ENCODE peak calls at places on chromosomes 13 and 19, in five cellular contexts. One of them, this sample, is unnamed. For H3K36me3, the result is how much of the 10 kb centered on the place peaks cover.

GRCh38 chr13:28792992-28793391 is 27.1 kb upstream of the MTUS2 start:
- DNase-seq in lung: no peak
- DNase-seq in vagina: no peak
- DNase-seq in CD8-positive, alpha-beta T cell: no peak
- DNase-seq in suprapubic skin: no peak
- DNase-seq in this sample: peak

GRCh38 chr13:98575009-98575866 is 1.7 kb downstream of the STK24 start:
- DNase-seq in lung: no peak
- DNase-seq in vagina: no peak
- DNase-seq in CD8-positive, alpha-beta T cell: no peak
- DNase-seq in suprapubic skin: no peak
- DNase-seq in this sample: no peak

GRCh38 chr13:73138967-73139491 is 80.2 kb downstream of the KLF5 start:
- DNase-seq in lung: no peak
- DNase-seq in vagina: no peak
- DNase-seq in CD8-positive, alpha-beta T cell: no peak
- DNase-seq in suprapubic skin: no peak
- DNase-seq in this sample: no peak

GRCh38 chr13:81773263-81773662 is 1432.3 kb upstream of the SPRY2 start:
- DNase-seq in lung: no peak
- DNase-seq in vagina: no peak
- DNase-seq in CD8-positive, alpha-beta T cell: no peak
- DNase-seq in suprapubic skin: no peak
- DNase-seq in this sample: no peak

GRCh38 chr13:43522788-43523187 is 264.0 kb downstream of the ENOX1 start:
- DNase-seq in lung: no peak
- DNase-seq in vagina: no peak
- DNase-seq in CD8-positive, alpha-beta T cell: no peak
- DNase-seq in suprapubic skin: no peak
- DNase-seq in this sample: no peak

GRCh38 chr13:99577934-99578917 is 77.0 kb downstream of the TM9SF2 start:
- DNase-seq in lung: no peak
- DNase-seq in vagina: peak
- DNase-seq in CD8-positive, alpha-beta T cell: no peak
- DNase-seq in suprapubic skin: no peak
- DNase-seq in this sample: peak

GRCh38 chr13:76812971-76813691 is 73.1 kb downstream of the KCTD12 start:
- DNase-seq in lung: no peak
- DNase-seq in vagina: no peak
- DNase-seq in CD8-positive, alpha-beta T cell: no peak
- DNase-seq in suprapubic skin: peak
- DNase-seq in this sample: peak

GRCh38 chr13:112144616-112145220 is 77.8 kb downstream of the SOX1 start:
- DNase-seq in lung: no peak
- DNase-seq in vagina: no peak
- DNase-seq in CD8-positive, alpha-beta T cell: no peak
- DNase-seq in suprapubic skin: no peak
- DNase-seq in this sample: no peak

GRCh38 chr13:99605417-99606321 is 104.4 kb downstream of the TM9SF2 start:
- DNase-seq in lung: peak
- DNase-seq in vagina: no peak
- DNase-seq in CD8-positive, alpha-beta T cell: peak
- DNase-seq in suprapubic skin: no peak
- DNase-seq in this sample: peak

GRCh38 chr19:57477191-57478008 is at the start of gene ZNF772:
- DNase-seq in lung: peak
- DNase-seq in vagina: no peak
- DNase-seq in CD8-positive, alpha-beta T cell: peak
- DNase-seq in suprapubic skin: peak
- DNase-seq in this sample: peak

GRCh38 chr19:58555920-58556632 is 1.2 kb upstream of the CHMP2A start:
- DNase-seq in lung: no peak
- DNase-seq in vagina: peak
- DNase-seq in CD8-positive, alpha-beta T cell: no peak
- DNase-seq in suprapubic skin: no peak
- DNase-seq in this sample: no peak

GRCh38 chr13:93029536-93029935 is 197.1 kb upstream of the GPC6 start:
- DNase-seq in lung: no peak
- DNase-seq in vagina: no peak
- DNase-seq in CD8-positive, alpha-beta T cell: no peak
- DNase-seq in suprapubic skin: no peak
- DNase-seq in this sample: no peak

GRCh38 chr19:49570138-49570856 is 10.1 kb downstream of the NOSIP start:
- DNase-seq in lung: peak
- DNase-seq in vagina: no peak
- DNase-seq in CD8-positive, alpha-beta T cell: peak
- DNase-seq in suprapubic skin: no peak
- DNase-seq in this sample: peak

GRCh38 chr19:50640368-50640767 is 687 bp upstream of the SYT3 start:
- DNase-seq in lung: no peak
- DNase-seq in vagina: no peak
- DNase-seq in CD8-positive, alpha-beta T cell: no peak
- DNase-seq in suprapubic skin: no peak
- DNase-seq in this sample: no peak

GRCh38 chr13:31742102-31742695 is 2.9 kb downstream of the RXFP2 start:
- DNase-seq in lung: peak
- DNase-seq in vagina: no peak
- DNase-seq in CD8-positive, alpha-beta T cell: peak
- DNase-seq in suprapubic skin: peak
- DNase-seq in this sample: peak

GRCh38 chr19:2479556-2480194 is 3.7 kb downstream of the GADD45B start:
- DNase-seq in lung: no peak
- DNase-seq in vagina: no peak
- DNase-seq in CD8-positive, alpha-beta T cell: no peak
- DNase-seq in suprapubic skin: no peak
- DNase-seq in this sample: no peak

GRCh38 chr19:1383014-1383310 is 745 bp upstream of the NDUFS7 start:
- DNase-seq in lung: no peak
- DNase-seq in vagina: no peak
- DNase-seq in CD8-positive, alpha-beta T cell: no peak
- DNase-seq in suprapubic skin: no peak
- DNase-seq in this sample: no peak

GRCh38 chr19:6086081-6086858 is 24.0 kb downstream of the RFX2 start:
- DNase-seq in lung: no peak
- DNase-seq in vagina: no peak
- DNase-seq in CD8-positive, alpha-beta T cell: no peak
- DNase-seq in suprapubic skin: no peak
- DNase-seq in this sample: peak

GRCh38 chr13:20274466-20274865 is 42.3 kb upstream of the GJB6 start:
- DNase-seq in lung: peak
- DNase-seq in vagina: no peak
- DNase-seq in CD8-positive, alpha-beta T cell: no peak
- DNase-seq in suprapubic skin: no peak
- DNase-seq in this sample: no peak

GRCh38 chr19:42252365-42253244 is 2.3 kb downstream of the ERF start:
- DNase-seq in lung: no peak
- DNase-seq in vagina: no peak
- DNase-seq in CD8-positive, alpha-beta T cell: no peak
- DNase-seq in suprapubic skin: no peak
- DNase-seq in this sample: peak

GRCh38 chr19:30227661-30228112 is 144.5 kb upstream of the ZNF536 start:
- DNase-seq in lung: peak
- DNase-seq in vagina: no peak
- DNase-seq in CD8-positive, alpha-beta T cell: no peak
- DNase-seq in suprapubic skin: no peak
- DNase-seq in this sample: peak

GRCh38 chr19:28242317-28242927 is 970.5 kb downstream of the UQCRFS1 start:
- DNase-seq in lung: no peak
- DNase-seq in vagina: no peak
- DNase-seq in CD8-positive, alpha-beta T cell: peak
- DNase-seq in suprapubic skin: no peak
- DNase-seq in this sample: peak

GRCh38 chr19:1016647-1017114 is 4.2 kb downstream of the TMEM259 start:
- DNase-seq in lung: no peak
- DNase-seq in vagina: no peak
- DNase-seq in CD8-positive, alpha-beta T cell: no peak
- DNase-seq in suprapubic skin: no peak
- DNase-seq in this sample: no peak

GRCh38 chr13:34506796-34507195 is 435.3 kb upstream of the NBEA start:
- DNase-seq in lung: no peak
- DNase-seq in vagina: no peak
- DNase-seq in CD8-positive, alpha-beta T cell: no peak
- DNase-seq in suprapubic skin: no peak
- DNase-seq in this sample: no peak

GRCh38 chr19:58450836-58451357 is 525 bp upstream of the ZNF324B start:
- DNase-seq in lung: no peak
- DNase-seq in vagina: no peak
- DNase-seq in CD8-positive, alpha-beta T cell: no peak
- DNase-seq in suprapubic skin: no peak
- DNase-seq in this sample: no peak

GRCh38 chr13:30615851-30616311 is 1.8 kb upstream of the USPL1 start:
- DNase-seq in lung: no peak
- DNase-seq in vagina: no peak
- DNase-seq in CD8-positive, alpha-beta T cell: no peak
- DNase-seq in suprapubic skin: no peak
- DNase-seq in this sample: peak

GRCh38 chr13:106418556-106418955 is 116.9 kb downstream of the EFNB2 start:
- DNase-seq in lung: no peak
- DNase-seq in vagina: no peak
- DNase-seq in CD8-positive, alpha-beta T cell: no peak
- DNase-seq in suprapubic skin: no peak
- DNase-seq in this sample: no peak

GRCh38 chr13:26946675-26947342 is 186.2 kb upstream of the GPR12 start:
- DNase-seq in lung: no peak
- DNase-seq in vagina: no peak
- DNase-seq in CD8-positive, alpha-beta T cell: no peak
- DNase-seq in suprapubic skin: peak
- DNase-seq in this sample: peak

GRCh38 chr19:47176071-47176626 is 45.5 kb downstream of the SAE1 start:
- DNase-seq in lung: no peak
- DNase-seq in vagina: no peak
- DNase-seq in CD8-positive, alpha-beta T cell: no peak
- DNase-seq in suprapubic skin: no peak
- DNase-seq in this sample: no peak
- H3K36me3 ChIP-seq in lung: under half
- H3K36me3 ChIP-seq in vagina: under half
- H3K36me3 ChIP-seq in CD8-positive, alpha-beta T cell: under half
- H3K36me3 ChIP-seq in suprapubic skin: under half
- H3K36me3 ChIP-seq in this sample: under half

GRCh38 chr19:19105365-19106060 is 32.8 kb downstream of the TMEM161A start:
- DNase-seq in lung: no peak
- DNase-seq in vagina: no peak
- DNase-seq in CD8-positive, alpha-beta T cell: no peak
- DNase-seq in suprapubic skin: no peak
- DNase-seq in this sample: peak

GRCh38 chr19:19106061-19106551 is 32.2 kb downstream of the TMEM161A start:
- DNase-seq in lung: no peak
- DNase-seq in vagina: no peak
- DNase-seq in CD8-positive, alpha-beta T cell: no peak
- DNase-seq in suprapubic skin: no peak
- DNase-seq in this sample: peak

GRCh38 chr19:19098703-19099632 is 35.2 kb downstream of the SLC25A42 start:
- DNase-seq in lung: no peak
- DNase-seq in vagina: no peak
- DNase-seq in CD8-positive, alpha-beta T cell: no peak
- DNase-seq in suprapubic skin: no peak
- DNase-seq in this sample: no peak

GRCh38 chr19:19101540-19101939 is 36.7 kb downstream of the TMEM161A start:
- DNase-seq in lung: no peak
- DNase-seq in vagina: no peak
- DNase-seq in CD8-positive, alpha-beta T cell: no peak
- DNase-seq in suprapubic skin: no peak
- DNase-seq in this sample: no peak

GRCh38 chr19:19103167-19103566 is 35.1 kb downstream of the TMEM161A start:
- DNase-seq in lung: no peak
- DNase-seq in vagina: no peak
- DNase-seq in CD8-positive, alpha-beta T cell: no peak
- DNase-seq in suprapubic skin: no peak
- DNase-seq in this sample: no peak
- TF ChIP-seq CTCF in lung: no peak
- TF ChIP-seq CTCF in vagina: no peak
- TF ChIP-seq CTCF in CD8-positive, alpha-beta T cell: no peak
- TF ChIP-seq CTCF in suprapubic skin: no peak
- TF ChIP-seq CTCF in this sample: no peak

DNA sequence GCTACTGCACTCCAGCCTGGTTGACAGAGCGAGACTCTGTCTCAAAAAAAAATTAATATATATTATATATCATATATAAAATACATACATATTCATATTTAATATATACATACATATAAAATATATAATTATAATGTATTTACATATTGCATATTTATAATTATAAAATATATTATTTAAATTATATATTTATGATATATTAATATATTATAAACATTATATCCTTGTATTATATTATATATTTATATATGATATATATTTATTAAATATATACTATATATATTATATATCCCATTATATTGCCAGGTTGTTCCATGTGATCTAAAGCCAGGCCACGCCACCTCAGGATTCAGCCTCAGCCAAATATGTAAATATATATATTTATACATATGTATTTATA is 9.7 kb downstream of the BRME1 start:
- DNase-seq in lung: no peak
- DNase-seq in vagina: no peak
- DNase-seq in CD8-positive, alpha-beta T cell: no peak
- DNase-seq in suprapubic skin: no peak
- DNase-seq in this sample: no peak
- H3K36me3 ChIP-seq in lung: under half
- H3K36me3 ChIP-seq in vagina: under half
- H3K36me3 ChIP-seq in CD8-positive, alpha-beta T cell: under half
- H3K36me3 ChIP-seq in suprapubic skin: under half
- H3K36me3 ChIP-seq in this sample: under half

GRCh38 chr19:40553885-40554857 is 22.5 kb upstream of the SHKBP1 start:
- DNase-seq in lung: no peak
- DNase-seq in vagina: no peak
- DNase-seq in CD8-positive, alpha-beta T cell: no peak
- DNase-seq in suprapubic skin: no peak
- DNase-seq in this sample: no peak

GRCh38 chr19:40550951-40551350 is 25.7 kb upstream of the SHKBP1 start:
- DNase-seq in lung: no peak
- DNase-seq in vagina: no peak
- DNase-seq in CD8-positive, alpha-beta T cell: no peak
- DNase-seq in suprapubic skin: no peak
- DNase-seq in this sample: no peak

GRCh38 chr19:40552848-40553247 is 23.8 kb upstream of the SHKBP1 start:
- DNase-seq in lung: no peak
- DNase-seq in vagina: no peak
- DNase-seq in CD8-positive, alpha-beta T cell: no peak
- DNase-seq in suprapubic skin: no peak
- DNase-seq in this sample: no peak

DNA sequence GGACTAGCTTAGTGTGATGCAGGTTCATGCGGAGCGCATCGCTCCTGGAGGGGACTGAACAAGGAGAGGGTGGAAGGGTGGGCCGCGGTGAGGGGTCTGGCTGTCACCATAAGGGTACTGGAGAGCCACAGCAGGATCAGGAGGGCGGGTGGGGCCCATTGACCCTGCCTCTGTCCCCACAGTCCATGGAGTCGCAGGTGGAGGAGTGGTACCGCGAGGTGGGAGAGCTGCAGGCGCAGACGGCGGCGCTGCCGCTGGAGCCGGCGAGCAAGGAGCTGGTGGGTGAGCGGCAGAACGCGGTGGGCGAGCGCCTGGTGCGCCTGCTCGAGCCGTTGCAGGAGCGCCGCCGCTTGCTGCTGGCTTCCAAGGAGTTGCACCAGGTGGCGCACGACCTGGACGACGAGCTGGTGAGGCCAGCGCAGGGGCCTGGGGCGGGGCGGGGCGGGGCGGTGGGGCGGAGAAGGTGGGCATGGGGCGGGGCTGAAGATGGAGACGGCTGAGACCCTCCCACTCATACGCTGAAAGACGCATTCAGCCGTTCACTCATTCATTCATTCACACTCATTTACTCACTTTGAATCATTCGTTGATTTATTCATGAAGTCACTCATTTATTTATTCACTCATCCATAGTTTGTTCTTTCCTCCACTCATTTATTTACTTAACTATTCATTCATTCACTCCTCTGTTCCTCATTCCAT is 27.5 kb upstream of the SHKBP1 start:
- DNase-seq in lung: peak
- DNase-seq in vagina: no peak
- DNase-seq in CD8-positive, alpha-beta T cell: peak
- DNase-seq in suprapubic skin: no peak
- DNase-seq in this sample: peak
- TF ChIP-seq CTCF in lung: peak
- TF ChIP-seq CTCF in vagina: no peak
- TF ChIP-seq CTCF in CD8-positive, alpha-beta T cell: peak
- TF ChIP-seq CTCF in suprapubic skin: peak
- TF ChIP-seq CTCF in this sample: peak